ENCODE peak calls at places on chromosome 20, in six cellular contexts. U is aorta; K is pancreas; N is GM23248; L is colonic mucosa; Z is CD4-positive, alpha-beta T cell. Q is an unnamed sample.

GRCh38 chr20:5268449-5268848 is 48.3 kb downstream of the PROKR2 start:
- DNase-seq in Z (no peak), L (no peak), N (no peak), U (no peak), K (no peak), Q (no peak)

GRCh38 chr20:23435675-23436539 is 3.6 kb upstream of the CSTL1 start:
- DNase-seq in L (peak; percentile 49), U (no peak), K (peak; percentile 72), Z (no peak), N (no peak), Q (peak; percentile 24)

GRCh38 chr20:45097485-45098095 is 3.3 kb downstream of the KCNS1 start:
- DNase-seq in K (no peak), Z (no peak), U (no peak), N (peak; percentile 61), L (peak; percentile 50), Q (no peak)

GRCh38 chr20:5833309-5833941 is 83.2 kb downstream of the SHLD1 start:
- DNase-seq in L (no peak), N (no peak), U (no peak), Z (no peak), K (no peak), Q (no peak)

GRCh38 chr20:61050491-61050890 is 201.6 kb upstream of the CDH4 start:
- DNase-seq in Z (no peak), L (no peak), U (no peak), K (no peak), N (no peak), Q (no peak)

GRCh38 chr20:58389968-58390658 is 1.1 kb downstream of the VAPB start:
- DNase-seq in K (no peak), L (no peak), N (no peak), Z (no peak), U (no peak), Q (no peak)

GRCh38 chr20:47360207-47360488 is 3.6 kb upstream of the ZMYND8 start:
- DNase-seq in Z (no peak), L (peak; percentile 75), N (peak; percentile 64), K (no peak), U (no peak), Q (no peak)

GRCh38 chr20:4169360-4170214 is 154.2 kb upstream of the RNF24 start:
- DNase-seq in Z (no peak), L (no peak), U (no peak), N (no peak), K (no peak), Q (peak; percentile 56)

GRCh38 chr20:6783752-6784725 is 16.6 kb downstream of the BMP2 start:
- DNase-seq in N (peak; percentile 56), U (no peak), K (no peak), L (peak; percentile 36), Z (no peak), Q (no peak)

GRCh38 chr20:36628076-36628475 is 17.9 kb downstream of the SLA2 start:
- DNase-seq in U (no peak), Z (no peak), K (no peak), N (no peak), L (no peak), Q (no peak)

GRCh38 chr20:36974660-36975059 is 23.2 kb upstream of the SAMHD1 start:
- DNase-seq in Z (no peak), K (no peak), N (no peak), U (no peak), L (no peak), Q (no peak)

GRCh38 chr20:23320317-23320716 is 30.3 kb upstream of the NXT1 start:
- DNase-seq in U (no peak), Z (no peak), K (no peak), L (no peak), N (peak; percentile 71), Q (no peak)

GRCh38 chr20:45095753-45096371 is 5.1 kb downstream of the KCNS1 start:
- DNase-seq in K (no peak), N (peak; percentile 66), L (peak; percentile 57), U (no peak), Z (peak; percentile 36), Q (peak; percentile 89)

GRCh38 chr20:38883081-38883980 is 42.9 kb upstream of the FAM83D start:
- DNase-seq in N (peak; percentile 27), Z (no peak), K (no peak), U (no peak), L (no peak), Q (no peak)

GRCh38 chr20:18669241-18670019 is 81.6 kb downstream of the DTD1 start:
- DNase-seq in L (no peak), Z (no peak), N (no peak), K (no peak), U (no peak), Q (no peak)

GRCh38 chr20:51862796-51863195 is 60.5 kb upstream of the SALL4 start:
- DNase-seq in K (no peak), Z (no peak), U (no peak), L (no peak), N (peak; percentile 73), Q (no peak)

GRCh38 chr20:20327756-20328155 is 40.1 kb upstream of the INSM1 start:
- DNase-seq in U (no peak), K (no peak), N (peak; percentile 56), Z (no peak), L (no peak), Q (no peak)

GRCh38 chr20:15446373-15446772 is 1109.0 kb upstream of the FLRT3 start:
- DNase-seq in U (no peak), N (peak; percentile 0), Z (no peak), L (no peak), K (peak; percentile 67), Q (no peak)

GRCh38 chr20:6767536-6768227 is at the start of gene BMP2:
- DNase-seq in K (peak; percentile 68), N (peak; percentile 76), U (peak; percentile 51), Z (no peak), L (peak; percentile 63), Q (peak; percentile 82)

GRCh38 chr20:15860850-15861249 is 712.4 kb downstream of the KIF16B start:
- DNase-seq in Z (no peak), L (no peak), N (no peak), K (no peak), U (no peak), Q (no peak)

GRCh38 chr20:24683676-24684075 is 214.2 kb downstream of the SYNDIG1 start:
- DNase-seq in U (no peak), Z (no peak), K (no peak), L (no peak), N (no peak), Q (no peak)

GRCh38 chr20:51797357-51798025 is 4.8 kb downstream of the SALL4 start:
- DNase-seq in Z (no peak), L (no peak), K (no peak), N (no peak), U (no peak), Q (peak; percentile 64)

GRCh38 chr20:8408587-8409307 is 276.7 kb downstream of the PLCB1 start:
- DNase-seq in U (no peak), K (no peak), N (no peak), Z (no peak), L (no peak), Q (no peak)

GRCh38 chr20:3222635-3223600 is 13.6 kb downstream of the ITPA start:
- DNase-seq in U (no peak), N (no peak), L (no peak), Z (peak; percentile 17), K (no peak), Q (no peak)

GRCh38 chr20:50098259-50098658 is 14.7 kb downstream of the UBE2V1 start:
- DNase-seq in U (no peak), N (no peak), Z (no peak), K (no peak), L (no peak), Q (no peak)

GRCh38 chr20:18103497-18103896 is 34.2 kb upstream of the KAT14 start:
- DNase-seq in Z (no peak), N (no peak), L (no peak), K (no peak), U (no peak), Q (no peak)

GRCh38 chr20:31665753-31666152 is 28.0 kb downstream of the COX4I2 start:
- DNase-seq in Z (no peak), L (no peak), N (no peak), K (no peak), U (no peak), Q (no peak)

GRCh38 chr20:31666258-31667042 is 28.7 kb downstream of the COX4I2 start:
- DNase-seq in K (no peak), L (peak; percentile 66), Z (no peak), U (peak; percentile 86), N (no peak), Q (peak; percentile 66)

GRCh38 chr20:31663838-31664695 is 26.4 kb downstream of the COX4I2 start:
- DNase-seq in N (no peak), K (peak; percentile 69), L (peak; percentile 77), Z (no peak), U (no peak), Q (peak; percentile 83)

GRCh38 chr20:31663524-31663837 is 25.8 kb downstream of the COX4I2 start:
- DNase-seq in K (no peak), N (no peak), U (no peak), L (no peak), Z (no peak), Q (no peak)

GRCh38 chr20:31664696-31665354 is 27.1 kb downstream of the COX4I2 start:
- DNase-seq in L (peak; percentile 59), N (no peak), K (peak; percentile 50), Z (no peak), U (no peak), Q (no peak)
- H3K27ac ChIP-seq in L (peak overlapping the region; percentile 73), N (no peak overlapping the region), K (peak overlapping the region; percentile 45), Z (no peak overlapping the region), U (peak overlapping the region; percentile 15), Q (peak overlapping the region; percentile 61)

DNA sequence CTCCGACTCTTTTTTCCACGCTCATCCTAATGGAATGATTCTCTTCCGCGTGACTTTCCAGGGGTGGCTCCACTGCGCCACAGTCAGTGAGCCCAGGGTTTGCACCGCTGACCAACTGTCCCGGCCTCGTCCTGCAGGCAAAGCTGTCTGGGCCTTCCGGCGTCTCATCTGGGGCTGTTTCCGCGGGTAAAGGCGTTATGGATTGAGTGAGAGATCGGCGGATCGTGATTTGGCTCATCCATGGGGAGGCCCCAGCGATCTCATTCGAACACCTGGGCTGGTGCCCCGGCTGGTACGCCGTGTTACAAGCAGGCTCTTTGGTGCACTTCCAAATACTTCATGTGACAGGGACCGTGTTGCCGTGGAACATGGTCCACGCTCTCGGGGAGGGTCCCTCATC is 47.8 kb downstream of the KCNQ2 start:
- DNase-seq in N (no peak), Z (no peak), K (no peak), L (no peak), U (no peak), Q (no peak)
- H3K27me3 ChIP-seq in N (peaks cover 8% of the 10 kb centered on the region), Z (no peaks in the 10 kb centered on the region), K (no peaks in the 10 kb centered on the region), L (no peaks in the 10 kb centered on the region), U (no peaks in the 10 kb centered on the region), Q (no peaks in the 10 kb centered on the region)

GRCh38 chr20:59831901-59832240 is 101.6 kb downstream of the SYCP2 start:
- DNase-seq in L (no peak), U (no peak), N (no peak), K (no peak), Z (no peak), Q (peak; percentile 43)
- H3K27ac ChIP-seq in L (no peak overlapping the region), U (no peak overlapping the region), N (no peak overlapping the region), K (no peak overlapping the region), Z (no peak overlapping the region), Q (no peak overlapping the region)

DNA sequence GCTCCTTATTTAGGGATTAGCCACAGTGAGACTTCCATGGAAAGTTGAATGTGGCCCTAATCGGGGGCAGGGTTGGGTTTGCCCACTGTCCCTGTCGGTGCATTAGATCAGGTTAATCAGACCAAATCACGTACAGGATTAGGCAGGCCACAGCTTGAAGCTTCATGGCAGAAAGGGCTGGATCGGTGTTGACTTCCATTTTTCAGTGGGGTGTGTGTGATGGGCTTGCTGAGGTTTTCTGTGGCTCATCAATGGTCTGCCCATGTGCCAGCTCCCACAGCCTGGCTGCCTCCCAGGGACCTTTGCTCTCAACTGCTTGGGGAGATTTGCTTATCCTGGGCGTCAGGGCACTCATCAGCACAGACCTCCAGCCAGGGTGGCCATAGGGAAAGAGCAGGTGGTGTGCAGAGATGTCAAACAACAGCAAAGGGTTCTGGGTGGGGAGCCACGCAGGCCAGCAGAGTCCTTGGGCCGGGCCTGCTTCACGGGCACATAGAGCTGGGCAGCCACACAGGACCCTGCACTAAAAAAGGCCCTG is 130.7 kb downstream of the TFAP2C start:
- DNase-seq in L (no peak), Z (no peak), U (no peak), N (no peak), K (no peak), Q (no peak)
- H3K27me3 ChIP-seq in L (no peaks in the 10 kb centered on the region), Z (no peaks in the 10 kb centered on the region), U (no peaks in the 10 kb centered on the region), N (no peaks in the 10 kb centered on the region), K (no peaks in the 10 kb centered on the region), Q (peaks cover 12% of the 10 kb centered on the region)

Q was measured in endodermal cell.